ENCODE peak calls at places on chromosomes 16 and 17, in five cellular contexts. X is kidney, S is glutamatergic neuron, I is fibroblast of villous mesenchyme, T is posterior vena cava. N is an unnamed sample.

GRCh38 chr17:27888945-27889344 is 4.2 kb downstream of the LYRM9 start:
- DNase-seq in S (no peak), X (peak), I (no peak), T (no peak), N (no peak)

GRCh38 chr16:47644166-47644565 is 183.0 kb downstream of the PHKB start:
- DNase-seq in S (no peak), T (no peak), I (peak), X (no peak), N (no peak)

GRCh38 chr17:66985338-66985737 is 20.8 kb downstream of the CACNG4 start:
- DNase-seq in X (no peak), T (no peak), S (peak), I (no peak), N (peak)

GRCh38 chr17:19461139-19461538 is 50.1 kb downstream of the RNF112 start:
- DNase-seq in S (no peak), T (no peak), X (no peak), I (no peak), N (no peak)

GRCh38 chr17:79213305-79213704 is 138.7 kb downstream of the ENGASE start:
- DNase-seq in S (no peak), I (no peak), T (no peak), X (no peak), N (no peak)

GRCh38 chr17:76197911-76198310 is 42.4 kb downstream of the RNF157 start:
- DNase-seq in X (no peak), S (no peak), I (no peak), T (no peak), N (no peak)

GRCh38 chr17:19387921-19388521 is 1.0 kb upstream of the MFAP4 start:
- DNase-seq in S (no peak), T (peak), X (peak), I (peak), N (peak)

GRCh38 chr17:75475144-75475835 is 18.9 kb downstream of the TMEM94 start:
- DNase-seq in T (no peak), X (peak), I (no peak), S (no peak), N (peak)

GRCh38 chr17:39069114-39069756 is 82.2 kb downstream of the PLXDC1 start:
- DNase-seq in X (no peak), S (no peak), T (peak), I (peak), N (peak)

GRCh38 chr17:61414936-61415251 is 15.3 kb downstream of the TBX2 start:
- DNase-seq in S (no peak), X (no peak), T (peak), I (no peak), N (no peak)

GRCh38 chr17:43003542-43004172 is 2.9 kb upstream of the IFI35 start:
- DNase-seq in I (no peak), T (peak), X (no peak), S (no peak), N (no peak)

GRCh38 chr16:85640254-85640558 is 27.1 kb downstream of the GSE1 start:
- DNase-seq in X (no peak), I (no peak), S (no peak), T (no peak), N (no peak)

GRCh38 chr17:45432405-45433113 is at the start of gene ARHGAP27:
- DNase-seq in I (peak), X (peak), S (no peak), T (peak), N (peak)

GRCh38 chr16:1929578-1930337 is 11.5 kb upstream of the HS3ST6 start:
- DNase-seq in X (peak), T (peak), S (peak), I (peak), N (peak)

GRCh38 chr16:71846443-71846842 is 667 bp downstream of the ATXN1L start:
- DNase-seq in T (no peak), X (no peak), I (peak), S (no peak), N (peak)

GRCh38 chr17:78890111-78890897 is 12.7 kb downstream of the CEP295NL start:
- DNase-seq in I (peak), X (peak), T (peak), S (no peak), N (peak)

GRCh38 chr17:15965510-15965909 is 20.6 kb downstream of the ADORA2B start:
- DNase-seq in I (no peak), X (no peak), T (no peak), S (no peak), N (no peak)